ENCODE peak calls at places on chromosome 14, in six cellular contexts. One of them, this sample, is unnamed.

GRCh38 chr14:31391977-31392503 is 28.3 kb downstream of the HEATR5A start:
- DNase-seq in lower lobe of right lung: no peak
- DNase-seq in HuH-7: no peak
- DNase-seq in IMR-90: no peak
- DNase-seq in NCI-H146: no peak
- DNase-seq in progenitor cell of endocrine pancreas: no peak
- DNase-seq in this sample: no peak

GRCh38 chr14:94394594-94395305 is 6.3 kb upstream of the SERPINA1 start:
- DNase-seq in lower lobe of right lung: peak
- DNase-seq in HuH-7: no peak
- DNase-seq in IMR-90: peak
- DNase-seq in NCI-H146: no peak
- DNase-seq in progenitor cell of endocrine pancreas: no peak
- DNase-seq in this sample: no peak

GRCh38 chr14:23071244-23071974 is 14.1 kb upstream of the CDH24 start:
- DNase-seq in lower lobe of right lung: peak
- DNase-seq in HuH-7: peak
- DNase-seq in IMR-90: peak
- DNase-seq in NCI-H146: no peak
- DNase-seq in progenitor cell of endocrine pancreas: peak
- DNase-seq in this sample: peak

GRCh38 chr14:85317491-85318021 is 212.4 kb upstream of the FLRT2 start:
- DNase-seq in lower lobe of right lung: no peak
- DNase-seq in HuH-7: no peak
- DNase-seq in IMR-90: peak
- DNase-seq in NCI-H146: no peak
- DNase-seq in progenitor cell of endocrine pancreas: no peak
- DNase-seq in this sample: no peak

GRCh38 chr14:96117101-96117897 is 78.1 kb downstream of the C14orf132 start:
- DNase-seq in lower lobe of right lung: no peak
- DNase-seq in HuH-7: no peak
- DNase-seq in IMR-90: peak
- DNase-seq in NCI-H146: peak
- DNase-seq in progenitor cell of endocrine pancreas: no peak
- DNase-seq in this sample: no peak

GRCh38 chr14:28765169-28765906 is 1.2 kb upstream of the FOXG1 start:
- DNase-seq in lower lobe of right lung: peak
- DNase-seq in HuH-7: no peak
- DNase-seq in IMR-90: no peak
- DNase-seq in NCI-H146: no peak
- DNase-seq in progenitor cell of endocrine pancreas: no peak
- DNase-seq in this sample: no peak

GRCh38 chr14:91714805-91715204 is 17.1 kb downstream of the CATSPERB start:
- DNase-seq in lower lobe of right lung: no peak
- DNase-seq in HuH-7: no peak
- DNase-seq in IMR-90: no peak
- DNase-seq in NCI-H146: no peak
- DNase-seq in progenitor cell of endocrine pancreas: no peak
- DNase-seq in this sample: peak

GRCh38 chr14:64758711-64759554 is 54.7 kb downstream of the PLEKHG3 start:
- DNase-seq in lower lobe of right lung: peak
- DNase-seq in HuH-7: peak
- DNase-seq in IMR-90: peak
- DNase-seq in NCI-H146: no peak
- DNase-seq in progenitor cell of endocrine pancreas: no peak
- DNase-seq in this sample: no peak

GRCh38 chr14:104968153-104968527 is 10.0 kb downstream of the AHNAK2 start:
- DNase-seq in lower lobe of right lung: peak
- DNase-seq in HuH-7: no peak
- DNase-seq in IMR-90: peak
- DNase-seq in NCI-H146: no peak
- DNase-seq in progenitor cell of endocrine pancreas: no peak
- DNase-seq in this sample: no peak

GRCh38 chr14:21343035-21343794 is 40.6 kb downstream of the SUPT16H start:
- DNase-seq in lower lobe of right lung: no peak
- DNase-seq in HuH-7: no peak
- DNase-seq in IMR-90: no peak
- DNase-seq in NCI-H146: no peak
- DNase-seq in progenitor cell of endocrine pancreas: no peak
- DNase-seq in this sample: no peak

GRCh38 chr14:89844508-89844907 is 110.0 kb downstream of the EFCAB11 start:
- DNase-seq in lower lobe of right lung: no peak
- DNase-seq in HuH-7: no peak
- DNase-seq in IMR-90: peak
- DNase-seq in NCI-H146: no peak
- DNase-seq in progenitor cell of endocrine pancreas: no peak
- DNase-seq in this sample: no peak

GRCh38 chr14:54278087-54278486 is 118.7 kb upstream of the CDKN3 start:
- DNase-seq in lower lobe of right lung: no peak
- DNase-seq in HuH-7: no peak
- DNase-seq in IMR-90: no peak
- DNase-seq in NCI-H146: no peak
- DNase-seq in progenitor cell of endocrine pancreas: no peak
- DNase-seq in this sample: no peak

GRCh38 chr14:21084988-21085853 is 13.2 kb downstream of the ZNF219 start:
- DNase-seq in lower lobe of right lung: peak
- DNase-seq in HuH-7: no peak
- DNase-seq in IMR-90: peak
- DNase-seq in NCI-H146: no peak
- DNase-seq in progenitor cell of endocrine pancreas: no peak
- DNase-seq in this sample: no peak

GRCh38 chr14:95322646-95323045 is 2.9 kb upstream of the CLMN start:
- DNase-seq in lower lobe of right lung: no peak
- DNase-seq in HuH-7: no peak
- DNase-seq in IMR-90: no peak
- DNase-seq in NCI-H146: no peak
- DNase-seq in progenitor cell of endocrine pancreas: no peak
- DNase-seq in this sample: no peak

GRCh38 chr14:92649934-92650545 is 98.4 kb downstream of the LGMN start:
- DNase-seq in lower lobe of right lung: peak
- DNase-seq in HuH-7: no peak
- DNase-seq in IMR-90: peak
- DNase-seq in NCI-H146: no peak
- DNase-seq in progenitor cell of endocrine pancreas: no peak
- DNase-seq in this sample: no peak

GRCh38 chr14:98965061-98965460 is 306.9 kb downstream of the BCL11B start:
- DNase-seq in lower lobe of right lung: no peak
- DNase-seq in HuH-7: no peak
- DNase-seq in IMR-90: no peak
- DNase-seq in NCI-H146: no peak
- DNase-seq in progenitor cell of endocrine pancreas: no peak
- DNase-seq in this sample: no peak

GRCh38 chr14:68247867-68248266 is 428.3 kb downstream of the RAD51B start:
- DNase-seq in lower lobe of right lung: no peak
- DNase-seq in HuH-7: no peak
- DNase-seq in IMR-90: peak
- DNase-seq in NCI-H146: no peak
- DNase-seq in progenitor cell of endocrine pancreas: no peak
- DNase-seq in this sample: no peak

This sample was measured in activated gamma-delta T cell treated with anti-CD3 and anti-CD28 coated beads, Interleukin-2, amount 50 U/mL, for 16 hours.